ENCODE peak calls at places on chromosomes 5 and 9, in six cellular contexts. C is endodermal cell, U is AG04449, T is fibroblast of the aortic adventitia, N is T-helper 2 cell, I is sigmoid colon. L is an unnamed sample.

GRCh38 chr5:23026252-23027170 is 173.4 kb upstream of the CDH12 start:
- DNase-seq in C (no peak), U (no peak), T (no peak), N (no peak), I (no peak), L (no peak)

GRCh38 chr9:106771618-106772017 is 91.3 kb upstream of the ZNF462 start:
- DNase-seq in C (no peak), U (no peak), T (no peak), N (no peak), I (no peak), L (no peak)

GRCh38 chr5:95609711-95610110 is 10.2 kb upstream of the GPR150 start:
- DNase-seq in C (no peak), U (no peak), T (no peak), N (no peak), I (no peak), L (no peak)

GRCh38 chr9:106487256-106487655 is 375.7 kb upstream of the ZNF462 start:
- DNase-seq in C (no peak), U (no peak), T (no peak), N (no peak), I (no peak), L (no peak)

GRCh38 chr9:69888876-69889585 is 68.4 kb downstream of the CFAP95 start:
- DNase-seq in C (no peak), U (no peak), T (no peak), N (no peak), I (no peak), L (no peak)

GRCh38 chr9:120109242-120109641 is 470.7 kb downstream of the CDK5RAP2 start:
- DNase-seq in C (peak; percentile 90), U (no peak), T (no peak), N (no peak), I (no peak), L (peak; percentile 75)

GRCh38 chr5:61919920-61920319 is 386.1 kb upstream of the KIF2A start:
- DNase-seq in C (no peak), U (no peak), T (no peak), N (no peak), I (no peak), L (no peak)

GRCh38 chr5:132420706-132421272 is 51.3 kb downstream of the SLC22A5 start:
- DNase-seq in C (no peak), U (no peak), T (no peak), N (no peak), I (no peak), L (no peak)

GRCh38 chr5:141778211-141778610 is 96.2 kb upstream of the ARAP3 start:
- DNase-seq in C (no peak), U (peak; percentile 19), T (peak; percentile 68), N (no peak), I (no peak), L (no peak)

GRCh38 chr9:36813149-36813548 is 220.9 kb downstream of the PAX5 start:
- DNase-seq in C (no peak), U (no peak), T (no peak), N (no peak), I (no peak), L (no peak)

GRCh38 chr5:82221020-82221419 is 57.1 kb downstream of the RPS23 start:
- DNase-seq in C (peak; percentile 45), U (no peak), T (no peak), N (no peak), I (no peak), L (no peak)

GRCh38 chr5:135227064-135228022 is 171.7 kb downstream of the MACROH2A1 start:
- DNase-seq in C (no peak), U (no peak), T (no peak), N (no peak), I (peak; percentile 49), L (no peak)

GRCh38 chr5:143279698-143280097 is 123.8 kb downstream of the NR3C1 start:
- DNase-seq in C (peak; percentile 71), U (no peak), T (no peak), N (no peak), I (no peak), L (no peak)

GRCh38 chr5:115179068-115179958 is 9.6 kb upstream of the TRIM36 start:
- DNase-seq in C (peak; percentile 80), U (no peak), T (no peak), N (no peak), I (no peak), L (peak; percentile 71)

GRCh38 chr9:111297061-111297824 is 32.8 kb downstream of the OR2K2 start:
- DNase-seq in C (no peak), U (no peak), T (no peak), N (no peak), I (no peak), L (no peak)

GRCh38 chr5:53360811-53361210 is 119.6 kb upstream of the FST start:
- DNase-seq in C (no peak), U (peak; percentile 51), T (peak; percentile 94), N (no peak), I (no peak), L (no peak)

GRCh38 chr5:108193021-108193795 is 188.7 kb downstream of the FBXL17 start:
- DNase-seq in C (no peak), U (peak; percentile 61), T (peak; percentile 85), N (no peak), I (no peak), L (no peak)

GRCh38 chr9:127163409-127163808 is 41.0 kb upstream of the ANGPTL2 start:
- DNase-seq in C (peak; percentile 37), U (no peak), T (peak; percentile 66), N (no peak), I (no peak), L (no peak)

GRCh38 chr9:137482094-137482781 is 23.1 kb upstream of the NSMF start:
- DNase-seq in C (no peak), U (no peak), T (peak; percentile 56), N (no peak), I (peak; percentile 84), L (no peak)

GRCh38 chr5:143290115-143290514 is 113.4 kb downstream of the NR3C1 start:
- DNase-seq in C (no peak), U (no peak), T (no peak), N (no peak), I (no peak), L (no peak)

GRCh38 chr5:4976918-4977317 is 163.2 kb upstream of the ADAMTS16 start:
- DNase-seq in C (no peak), U (no peak), T (peak; percentile 20), N (no peak), I (no peak), L (no peak)

GRCh38 chr5:179467441-179467840 is 82.9 kb upstream of the RUFY1 start:
- DNase-seq in C (no peak), U (no peak), T (no peak), N (no peak), I (no peak), L (no peak)

GRCh38 chr9:28439688-28440087 is 866.4 kb upstream of the C9orf72 start:
- DNase-seq in C (no peak), U (no peak), T (no peak), N (no peak), I (no peak), L (no peak)

GRCh38 chr9:21782207-21782606 is 20.2 kb upstream of the MTAP start:
- DNase-seq in C (no peak), U (no peak), T (no peak), N (no peak), I (no peak), L (no peak)

GRCh38 chr5:94785111-94785510 is 166.6 kb downstream of the SLF1 start:
- DNase-seq in C (no peak), U (no peak), T (peak; percentile 15), N (no peak), I (no peak), L (no peak)

GRCh38 chr5:116455061-116455460 is 119.6 kb downstream of the SEMA6A start:
- DNase-seq in C (no peak), U (no peak), T (peak; percentile 68), N (no peak), I (no peak), L (no peak)

GRCh38 chr5:74361406-74362358 is 278.8 kb downstream of the ENC1 start:
- DNase-seq in C (no peak), U (no peak), T (no peak), N (no peak), I (no peak), L (peak; percentile 18)

GRCh38 chr5:175595905-175596304 is 62.0 kb upstream of the HRH2 start:
- DNase-seq in C (no peak), U (no peak), T (no peak), N (no peak), I (no peak), L (no peak)

GRCh38 chr5:103404483-103404882 is 145.9 kb downstream of the MACIR start:
- DNase-seq in C (no peak), U (no peak), T (no peak), N (no peak), I (no peak), L (no peak)

GRCh38 chr9:21996438-21996837 is 1.8 kb downstream of the CDKN2B-AS1 start:
- DNase-seq in C (peak; percentile 75), U (no peak), T (no peak), N (no peak), I (no peak), L (no peak)

GRCh38 chr5:142141463-142141862 is 32.9 kb downstream of the NDFIP1 start:
- DNase-seq in C (no peak), U (no peak), T (no peak), N (no peak), I (no peak), L (no peak)

GRCh38 chr9:127923771-127924170 is 6.8 kb downstream of the PIP5KL1 start:
- DNase-seq in C (no peak), U (peak; percentile 95), T (peak; percentile 87), N (no peak), I (no peak), L (no peak)

GRCh38 chr9:70045452-70045851 is 1.8 kb downstream of the MAMDC2 start:
- DNase-seq in C (no peak), U (no peak), T (no peak), N (no peak), I (peak; percentile 68), L (no peak)